ENCODE peak calls at places on chromosomes 6 and 20, in four cellular contexts. C is cardiac muscle cell, R is ACHN, Y is NCI-H1694. O is an unnamed sample.
A peak's percentile ranks its signal among the peaks of the same experiment; 100 is the strongest.

GRCh38 chr6:143514996-143515760 is 3.7 kb upstream of the FUCA2 start:
- DNase-seq in R (no peak), C (peak; percentile 63), Y (no peak), O (no peak)

GRCh38 chr20:38892091-38892981 is 33.9 kb upstream of the FAM83D start:
- DNase-seq in C (no peak), Y (no peak), R (no peak), O (no peak)

GRCh38 chr6:6984585-6985366 is 123.0 kb upstream of the RREB1 start:
- DNase-seq in C (no peak), R (no peak), Y (no peak), O (no peak)

GRCh38 chr20:23050847-23051627 is 1.6 kb upstream of the THBD start:
- DNase-seq in C (peak; percentile 92), R (peak; percentile 62), Y (no peak), O (no peak)

GRCh38 chr6:168370310-168370991 is 50.9 kb upstream of the DACT2 start:
- DNase-seq in R (peak; percentile 44), C (peak; percentile 73), Y (no peak), O (no peak)

GRCh38 chr6:28267695-28268059 is 734 bp downstream of the ZSCAN26 start:
- DNase-seq in C (no peak), Y (no peak), R (no peak), O (no peak)

GRCh38 chr6:36727491-36728021 is 29.9 kb downstream of the RAB44 start:
- DNase-seq in Y (peak; percentile 12), R (peak; percentile 2), C (peak; percentile 14), O (peak; percentile 11)

GRCh38 chr6:25427549-25427948 is 148.4 kb downstream of the CARMIL1 start:
- DNase-seq in Y (no peak), R (no peak), C (no peak), O (no peak)

GRCh38 chr6:45966797-45967196 is 48.9 kb downstream of the CLIC5 start:
- DNase-seq in C (no peak), R (no peak), Y (no peak), O (no peak)

GRCh38 chr6:17930321-17930993 is 57.0 kb downstream of the KIF13A start:
- DNase-seq in C (peak; percentile 26), R (no peak), Y (no peak), O (no peak)

GRCh38 chr6:138465007-138465645 is 34.2 kb downstream of the NHSL1 start:
- DNase-seq in R (peak; percentile 79), C (peak; percentile 90), Y (no peak), O (no peak)